ENCODE peak calls at places on chromosomes 16 and 17, in ten cellular contexts. X is type B pancreatic cell; Y is ACHN; L is stimulated activated CD4-positive, alpha-beta T cell treated with anti-CD3 and anti-CD28 coated beads, Interleukin-12 subunit alpha, Interleukin-12 subunit beta, amount 100 ng/mL, for 48 hours; U is amygdala; Z is endothelial cell of umbilical vein; Q is activated CD8-positive, alpha-beta T cell treated with anti-CD3 and anti-CD28 coated beads, Interleukin-2, amount 10 ng/mL, durations not matched to agents 7 days and 5 days; P is effector memory CD8-positive, alpha-beta T cell; H is NCI-H146; E is progenitor cell of endocrine pancreas. A is an unnamed sample.

GRCh38 chr16:11224096-11224893 is 31.7 kb downstream of the SOCS1 start:
- DNase-seq in X (no peak), Y (no peak), L (no peak), U (no peak), Z (no peak), Q (peak), P (peak), H (peak), E (no peak), A (peak)

GRCh38 chr17:56908061-56908542 is 5.7 kb downstream of the TRIM25 start:
- DNase-seq in X (peak), Y (peak), L (no peak), U (no peak), Z (no peak), Q (peak), P (peak), H (no peak), E (no peak), A (no peak)

GRCh38 chr17:30555942-30556341 is 78.7 kb downstream of the GOSR1 start:
- DNase-seq in X (no peak), Y (no peak), L (no peak), U (no peak), Z (no peak), Q (no peak), P (no peak), H (no peak), E (no peak), A (no peak)

GRCh38 chr17:74163836-74164235 is 39.6 kb upstream of the RPL38 start:
- DNase-seq in X (no peak), Y (no peak), L (no peak), U (no peak), Z (no peak), Q (no peak), P (no peak), H (no peak), E (no peak), A (no peak)

GRCh38 chr17:71237903-71238538 is 882.8 kb upstream of the SOX9 start:
- DNase-seq in X (no peak), Y (peak), L (no peak), U (no peak), Z (no peak), Q (no peak), P (no peak), H (peak), E (no peak), A (no peak)

GRCh38 chr16:12002447-12003006 is 26.0 kb downstream of the SNX29 start:
- DNase-seq in X (no peak), Y (no peak), L (no peak), U (peak), Z (no peak), Q (no peak), P (no peak), H (peak), E (no peak), A (no peak)

GRCh38 chr16:61797960-61798359 is 238.3 kb downstream of the CDH8 start:
- DNase-seq in X (no peak), Y (no peak), L (no peak), U (no peak), Z (no peak), Q (no peak), P (no peak), H (no peak), E (no peak), A (no peak)

GRCh38 chr17:27471321-27472269 is 15.3 kb downstream of the KSR1 start:
- DNase-seq in X (no peak), Y (peak), L (peak), U (no peak), Z (no peak), Q (peak), P (peak), H (no peak), E (no peak), A (peak)

GRCh38 chr17:45132302-45132568 is at the start of gene PLCD3:
- DNase-seq in X (no peak), Y (no peak), L (no peak), U (no peak), Z (no peak), Q (no peak), P (no peak), H (no peak), E (no peak), A (no peak)

GRCh38 chr17:65417406-65418221 is 143.8 kb downstream of the AXIN2 start:
- DNase-seq in X (no peak), Y (no peak), L (no peak), U (no peak), Z (no peak), Q (no peak), P (no peak), H (no peak), E (no peak), A (no peak)

GRCh38 chr16:12758031-12758669 is 45.5 kb downstream of the CPPED1 start:
- DNase-seq in X (no peak), Y (no peak), L (no peak), U (peak), Z (peak), Q (no peak), P (no peak), H (peak), E (no peak), A (no peak)

GRCh38 chr17:32931686-32932085 is 3.7 kb downstream of the TMEM98 start:
- DNase-seq in X (no peak), Y (peak), L (no peak), U (no peak), Z (no peak), Q (no peak), P (no peak), H (no peak), E (no peak), A (no peak)

GRCh38 chr16:85423631-85424030 is 189.5 kb upstream of the GSE1 start:
- DNase-seq in X (no peak), Y (no peak), L (no peak), U (no peak), Z (no peak), Q (no peak), P (no peak), H (no peak), E (no peak), A (no peak)

GRCh38 chr17:48113201-48113676 is 5.7 kb downstream of the SNX11 start:
- DNase-seq in X (no peak), Y (no peak), L (no peak), U (no peak), Z (no peak), Q (peak), P (peak), H (no peak), E (no peak), A (no peak)

GRCh38 chr17:41340934-41341861 is 9.4 kb downstream of the KRT33A start:
- DNase-seq in X (no peak), Y (no peak), L (no peak), U (no peak), Z (no peak), Q (peak), P (peak), H (no peak), E (no peak), A (no peak)

A was measured in stimulated activated CD8-positive, alpha-beta memory T cell treated with anti-CD3 and anti-CD28 coated beads, Interleukin-4, amount 100 ng/mL, for 24 hours.